ENCODE peak calls at places on chromosomes 6 and 20, in six cellular contexts. H, N, M, Q, A and U are unnamed samples.
A peak's percentile ranks its signal among the peaks of the same experiment; 100 is the strongest.

GRCh38 chr6:28764014-28764723 is 159.6 kb downstream of the TRIM27 start:
- DNase-seq in H (no peak), N (no peak), M (peak; percentile 57), Q (no peak), A (no peak), U (no peak)

GRCh38 chr6:69338431-69339162 is 458.2 kb downstream of the LMBRD1 start:
- DNase-seq in H (no peak), N (no peak), M (no peak), Q (no peak), A (no peak), U (no peak)

GRCh38 chr6:7052441-7052936 is 55.3 kb upstream of the RREB1 start:
- DNase-seq in H (peak; percentile 60), N (peak; percentile 73), M (peak; percentile 7), Q (peak; percentile 79), A (peak; percentile 52), U (peak; percentile 92)

GRCh38 chr6:53343092-53343491 is 5.7 kb downstream of the ELOVL5 start:
- DNase-seq in H (no peak), N (no peak), M (no peak), Q (no peak), A (no peak), U (no peak)

GRCh38 chr6:33696538-33697518 is 14.7 kb downstream of the UQCC2 start:
- DNase-seq in H (peak; percentile 85), N (peak; percentile 59), M (peak; percentile 31), Q (peak; percentile 50), A (peak; percentile 56), U (peak; percentile 84)

GRCh38 chr6:44225579-44226325 is 2.4 kb downstream of the SLC29A1 start:
- DNase-seq in H (no peak), N (no peak), M (no peak), Q (no peak), A (no peak), U (no peak)

GRCh38 chr6:166569206-166569605 is 17.3 kb downstream of the RAMACL start:
- DNase-seq in H (no peak), N (no peak), M (no peak), Q (no peak), A (no peak), U (no peak)

GRCh38 chr6:120764312-120764711 is 570.0 kb downstream of the TBC1D32 start:
- DNase-seq in H (no peak), N (no peak), M (peak; percentile 26), Q (no peak), A (no peak), U (no peak)

GRCh38 chr6:143940011-143940597 is 68.0 kb downstream of the PLAGL1 start:
- DNase-seq in H (peak; percentile 53), N (no peak), M (peak; percentile 48), Q (no peak), A (no peak), U (no peak)

GRCh38 chr6:156502969-156503504 is 274.1 kb upstream of the ARID1B start:
- DNase-seq in H (no peak), N (no peak), M (no peak), Q (no peak), A (no peak), U (no peak)

GRCh38 chr20:37845261-37845681 is 57.7 kb upstream of the VSTM2L start:
- DNase-seq in H (no peak), N (no peak), M (no peak), Q (no peak), A (no peak), U (no peak)

GRCh38 chr20:50434321-50434652 is 75.9 kb upstream of the PTPN1 start:
- DNase-seq in H (no peak), N (no peak), M (no peak), Q (no peak), A (no peak), U (no peak)

GRCh38 chr20:50759678-50760077 is 28.3 kb downstream of the PARD6B start:
- DNase-seq in H (no peak), N (no peak), M (no peak), Q (no peak), A (peak; percentile 4), U (no peak)

GRCh38 chr6:76703786-76704185 is 631.3 kb upstream of the IMPG1 start:
- DNase-seq in H (no peak), N (no peak), M (peak; percentile 25), Q (no peak), A (no peak), U (no peak)

GRCh38 chr20:53343433-53343832 is 250.2 kb downstream of the ZNF217 start:
- DNase-seq in H (no peak), N (no peak), M (no peak), Q (no peak), A (no peak), U (no peak)

GRCh38 chr6:112145080-112145573 is 57.7 kb downstream of the FAM229B start:
- DNase-seq in H (no peak), N (no peak), M (no peak), Q (no peak), A (no peak), U (no peak)

GRCh38 chr6:33692078-33692759 is 19.3 kb downstream of the UQCC2 start:
- DNase-seq in H (no peak), N (peak; percentile 45), M (no peak), Q (no peak), A (peak; percentile 40), U (peak; percentile 72)

GRCh38 chr6:156848533-156848932 is 71.4 kb downstream of the ARID1B start:
- DNase-seq in H (peak; percentile 31), N (no peak), M (no peak), Q (peak; percentile 48), A (no peak), U (no peak)

GRCh38 chr20:22559711-22560305 is 24.6 kb downstream of the FOXA2 start:
- DNase-seq in H (no peak), N (no peak), M (no peak), Q (no peak), A (no peak), U (no peak)
- H3K4me1 ChIP-seq in H (no peaks in the 10 kb centered on the region), N (no peaks in the 10 kb centered on the region), M (no peaks in the 10 kb centered on the region), Q (no peaks in the 10 kb centered on the region), A (no peaks in the 10 kb centered on the region), U (no peaks in the 10 kb centered on the region)

GRCh38 chr20:63977392-63978276 is 1.8 kb downstream of the SAMD10 start:
- DNase-seq in H (peak; percentile 76), N (no peak), M (no peak), Q (no peak), A (no peak), U (peak; percentile 72)
- H3K4me3 ChIP-seq in H (no peak overlapping the region), N (no peak overlapping the region), M (no peak overlapping the region), Q (no peak overlapping the region), A (no peak overlapping the region), U (no peak overlapping the region)

GRCh38 chr6:39280247-39280731 is 33.9 kb downstream of the KCNK17 start:
- DNase-seq in H (no peak), N (no peak), M (peak; percentile 65), Q (peak; percentile 54), A (no peak), U (peak; percentile 90)
- TF ChIP-seq CTCF in H (no peak), N (no peak), M (no peak), Q (no peak), A (no peak), U (no peak)

GRCh38 chr6:16230953-16231352 is 7.4 kb upstream of the GMPR start:
- DNase-seq in H (no peak), N (no peak), M (no peak), Q (no peak), A (no peak), U (no peak)
- H3K4me1 ChIP-seq in H (no peaks in the 10 kb centered on the region), N (peaks cover 13% of the 10 kb centered on the region), M (peaks cover 2% of the 10 kb centered on the region), Q (peaks cover 9% of the 10 kb centered on the region), A (no peaks in the 10 kb centered on the region), U (peaks cover 10% of the 10 kb centered on the region)

DNA sequence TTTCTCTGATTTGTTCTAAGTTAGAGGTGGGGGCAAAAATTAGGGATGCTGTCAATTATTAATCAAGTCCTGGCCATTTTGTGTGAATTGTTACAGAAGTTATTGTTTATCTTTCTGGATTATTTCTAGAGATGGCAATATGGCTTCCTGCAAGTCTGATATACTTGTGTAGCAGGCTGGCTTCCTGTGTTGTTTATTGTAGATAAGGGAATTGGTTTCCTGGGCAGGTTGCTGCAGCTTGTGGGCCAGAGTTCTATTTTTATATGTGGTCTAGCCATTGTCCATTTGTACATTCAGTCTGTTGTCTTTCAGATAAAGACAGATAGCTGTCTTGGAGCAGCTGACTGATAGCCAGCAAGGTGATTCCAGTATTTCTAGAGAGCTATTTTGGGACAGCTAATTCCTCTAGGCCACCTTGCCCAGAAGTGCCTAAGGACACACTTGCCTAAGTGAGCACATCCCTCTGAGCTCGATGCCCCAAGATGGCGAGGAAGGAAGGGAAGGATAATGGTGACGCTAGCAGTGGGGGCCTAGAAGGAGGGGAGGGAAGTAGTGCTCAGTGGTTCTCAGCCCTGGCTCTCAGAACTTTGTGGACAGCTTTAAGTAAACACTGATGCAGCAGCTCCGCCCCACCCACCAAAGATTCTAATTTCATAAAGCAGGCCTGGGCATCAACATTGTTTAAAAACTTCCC is 25.5 kb downstream of the DDO start:
- DNase-seq in H (no peak), N (no peak), M (no peak), Q (no peak), A (no peak), U (no peak)
- H3K4me3 ChIP-seq in H (no peak overlapping the region), N (no peak overlapping the region), M (no peak overlapping the region), Q (no peak overlapping the region), A (no peak overlapping the region), U (no peak overlapping the region)

GRCh38 chr6:163705923-163706322 is 291.4 kb downstream of the QKI start:
- DNase-seq in H (no peak), N (no peak), M (no peak), Q (no peak), A (no peak), U (no peak)
- TF ChIP-seq CTCF in H (no peak), N (no peak), M (no peak), Q (no peak), A (no peak), U (no peak)

GRCh38 chr6:108584323-108584722 is 23.6 kb downstream of the FOXO3 start:
- DNase-seq in H (no peak), N (no peak), M (no peak), Q (no peak), A (no peak), U (no peak)
- H3K4me1 ChIP-seq in H (peaks cover 52% of the 10 kb centered on the region), N (peaks cover 94% of the 10 kb centered on the region), M (peaks cover 54% of the 10 kb centered on the region), Q (peaks cover 96% of the 10 kb centered on the region), A (peaks cover 76% of the 10 kb centered on the region), U (peaks cover 62% of the 10 kb centered on the region)

GRCh38 chr20:17963114-17963897 is 5.3 kb downstream of the SNX5 start:
- DNase-seq in H (no peak), N (no peak), M (no peak), Q (no peak), A (no peak), U (no peak)
- H3K4me3 ChIP-seq in H (no peak overlapping the region), N (no peak overlapping the region), M (no peak overlapping the region), Q (peak overlapping the region; percentile 3), A (no peak overlapping the region), U (no peak overlapping the region)